ENCODE peak calls at places on chromosomes 5 and 9, in five cellular contexts. F is heart left ventricle, I is Peyer's patch, S is lower leg skin, L is transverse colon. X is an unnamed sample.

GRCh38 chr9:136225366-136225747 is 20.3 kb downstream of the QSOX2 start:
- DNase-seq in F (no peak), I (no peak), S (no peak), L (peak), X (no peak)

GRCh38 chr5:173625686-173626500 is 9.4 kb upstream of the BOD1 start:
- DNase-seq in F (peak), I (no peak), S (no peak), L (no peak), X (peak)

GRCh38 chr5:136613243-136613642 is 247.9 kb upstream of the TRPC7 start:
- DNase-seq in F (no peak), I (no peak), S (no peak), L (no peak), X (no peak)

GRCh38 chr9:18245911-18246310 is 228.0 kb upstream of the ADAMTSL1 start:
- DNase-seq in F (no peak), I (no peak), S (no peak), L (no peak), X (no peak)

GRCh38 chr5:16791036-16791705 is 144.9 kb downstream of the MYO10 start:
- DNase-seq in F (no peak), I (no peak), S (no peak), L (no peak), X (peak)

GRCh38 chr5:106311230-106311629 is 1359.5 kb downstream of the EFNA5 start:
- DNase-seq in F (no peak), I (no peak), S (no peak), L (no peak), X (no peak)

GRCh38 chr5:119327018-119327417 is 28.8 kb upstream of the TNFAIP8 start:
- DNase-seq in F (no peak), I (no peak), S (no peak), L (peak), X (peak)

GRCh38 chr9:70600479-70600878 is 186.0 kb upstream of the KLF9 start:
- DNase-seq in F (peak), I (no peak), S (peak), L (peak), X (no peak)

GRCh38 chr5:5330723-5331530 is 91.5 kb upstream of the ICE1 start:
- DNase-seq in F (no peak), I (no peak), S (no peak), L (no peak), X (no peak)

GRCh38 chr5:175657593-175658271 is at the start of gene HRH2:
- DNase-seq in F (peak), I (no peak), S (peak), L (peak), X (no peak)

GRCh38 chr9:86246752-86247161 is 12.7 kb downstream of the C9orf153 start:
- DNase-seq in F (peak), I (no peak), S (no peak), L (no peak), X (peak)

GRCh38 chr5:148970228-148970627 is 92.6 kb downstream of the SH3TC2 start:
- DNase-seq in F (peak), I (no peak), S (peak), L (peak), X (no peak)

GRCh38 chr5:31365776-31366175 is 166.1 kb downstream of the DROSHA start:
- DNase-seq in F (no peak), I (no peak), S (no peak), L (no peak), X (no peak)

GRCh38 chr9:131503626-131504465 is 1.1 kb downstream of the POMT1 start:
- DNase-seq in F (no peak), I (no peak), S (no peak), L (peak), X (peak)

GRCh38 chr9:479951-480350 is 265.3 kb downstream of the DOCK8 start:
- DNase-seq in F (no peak), I (no peak), S (no peak), L (no peak), X (no peak)

GRCh38 chr9:87119328-87119881 is 172.1 kb upstream of the GAS1 start:
- DNase-seq in F (peak), I (no peak), S (no peak), L (peak), X (no peak)

GRCh38 chr5:43096916-43097315 is 23.8 kb upstream of the ZNF131 start:
- DNase-seq in F (no peak), I (no peak), S (no peak), L (no peak), X (no peak)

GRCh38 chr9:11064853-11065252 is 452.1 kb upstream of the PTPRD start:
- DNase-seq in F (no peak), I (no peak), S (no peak), L (no peak), X (no peak)

GRCh38 chr5:167284491-167284890 is 1007.0 kb upstream of the WWC1 start:
- DNase-seq in F (no peak), I (no peak), S (no peak), L (no peak), X (no peak)
- TF ChIP-seq POLR2A in F (no peak), I (no peak), S (no peak), L (no peak), X (no peak)

DNA sequence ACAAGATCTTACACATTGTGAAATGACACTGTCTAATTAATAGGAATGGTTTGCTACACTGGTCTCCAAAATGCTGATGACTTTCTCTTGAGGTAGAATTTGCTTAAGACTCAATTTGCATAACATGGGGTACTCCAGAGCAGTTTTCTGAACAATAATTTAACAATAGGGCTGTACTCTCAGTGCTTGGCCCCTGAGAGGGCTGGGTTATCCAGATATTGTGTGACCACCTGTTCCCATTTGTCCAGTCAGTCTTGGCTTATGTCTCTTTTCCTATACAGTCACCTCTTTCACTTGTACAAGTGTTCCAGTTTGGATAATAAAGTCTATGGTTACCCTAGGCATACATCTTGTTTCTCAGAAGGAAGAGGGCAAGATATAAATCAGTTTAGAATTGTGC is 17.9 kb downstream of the ZSWIM6 start:
- DNase-seq in F (no peak), I (no peak), S (no peak), L (no peak), X (no peak)
- TF ChIP-seq POLR2A in F (no peak), I (no peak), S (no peak), L (no peak), X (no peak)

DNA sequence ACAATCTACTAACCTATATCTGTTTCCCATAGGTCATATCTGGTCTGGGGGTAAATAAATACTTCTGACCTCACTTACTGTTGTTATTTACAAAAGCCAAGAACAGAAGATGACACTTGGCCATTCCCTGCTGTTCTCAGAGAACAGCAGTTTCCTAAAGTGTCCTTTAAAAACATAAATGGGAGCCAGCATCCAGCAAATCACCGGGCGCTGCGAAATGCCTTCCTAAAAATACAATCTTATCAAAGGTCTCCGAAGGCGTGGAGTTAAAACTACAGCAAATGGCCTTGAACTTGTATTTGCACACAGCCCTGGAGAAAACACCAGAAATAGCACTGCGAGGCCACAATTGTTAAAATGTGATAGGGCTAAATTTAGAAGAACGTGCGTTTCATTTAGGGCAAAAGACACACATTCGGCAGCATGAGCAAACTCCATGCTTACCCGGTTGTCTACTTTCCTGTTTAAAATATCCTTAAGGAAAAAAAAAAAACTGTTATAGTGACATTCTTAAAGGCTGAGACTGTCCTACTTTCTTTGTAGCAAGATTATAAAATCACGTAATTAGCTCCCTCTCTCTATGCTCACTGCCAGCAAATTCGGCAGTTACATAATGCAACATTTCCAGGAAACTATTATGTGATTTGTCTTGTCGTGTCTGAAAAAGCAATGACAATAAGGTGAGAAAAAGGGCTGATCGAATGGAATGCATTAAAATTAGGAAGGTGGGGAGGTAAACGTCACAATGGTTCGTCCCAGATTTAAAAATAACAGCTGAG is 1.5 kb downstream of the NFIL3 start:
- DNase-seq in F (peak), I (no peak), S (peak), L (peak), X (peak)
- TF ChIP-seq POLR2A in F (peak), I (no peak), S (no peak), L (no peak), X (no peak)

GRCh38 chr9:121121582-121122087 is 46.9 kb downstream of the CNTRL start:
- DNase-seq in F (peak), I (peak), S (peak), L (peak), X (peak)
- TF ChIP-seq POLR2A in F (peak), I (no peak), S (no peak), L (peak), X (peak)

DNA sequence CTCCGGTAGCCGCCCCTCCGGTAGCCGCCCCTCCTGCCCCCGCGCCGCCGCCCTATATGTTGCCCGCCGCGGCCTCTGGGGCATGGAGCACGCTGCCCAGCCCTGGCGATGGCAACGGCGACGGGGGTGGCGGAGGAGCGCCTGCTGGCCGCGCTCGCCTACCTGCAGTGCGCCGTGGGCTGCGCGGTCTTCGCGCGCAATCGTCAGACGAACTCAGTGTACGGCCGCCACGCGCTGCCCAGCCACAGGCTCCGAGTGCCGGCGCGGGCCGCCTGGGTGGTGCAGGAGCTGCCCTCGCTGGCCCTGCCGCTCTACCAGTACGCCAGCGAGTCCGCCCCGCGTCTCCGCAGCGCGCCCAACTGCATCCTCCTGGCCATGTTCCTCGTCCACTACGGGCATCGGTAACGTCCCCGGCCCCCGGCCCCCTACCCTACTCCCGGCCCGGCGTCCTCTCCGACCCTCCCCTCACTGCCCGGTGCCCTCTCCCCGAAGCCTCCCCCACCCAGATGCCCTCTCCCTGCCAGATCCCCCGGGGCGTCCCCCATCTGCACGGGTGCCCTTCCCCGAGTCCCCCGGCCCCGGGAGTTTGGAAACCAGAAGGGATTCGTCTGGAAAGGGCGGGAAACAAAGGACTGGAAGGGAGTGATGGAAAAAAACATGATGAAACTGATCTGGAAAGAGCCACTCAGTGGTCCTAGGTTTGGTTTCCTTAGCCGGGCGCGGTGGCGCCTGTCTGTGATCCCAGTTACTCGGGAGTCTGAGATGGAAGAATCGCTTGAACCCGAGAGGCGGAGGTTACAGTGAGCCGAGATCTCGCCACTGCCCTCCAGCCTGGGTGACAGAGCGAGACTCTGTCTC is 458 bp downstream of the SRD5A1 start:
- DNase-seq in F (no peak), I (peak), S (no peak), L (no peak), X (peak)
- TF ChIP-seq POLR2A in F (no peak), I (no peak), S (no peak), L (no peak), X (no peak)

GRCh38 chr5:177462021-177462670 is 11.3 kb downstream of the DBN1 start:
- DNase-seq in F (peak), I (no peak), S (no peak), L (no peak), X (no peak)
- TF ChIP-seq POLR2A in F (no peak), I (no peak), S (no peak), L (no peak), X (no peak)

DNA sequence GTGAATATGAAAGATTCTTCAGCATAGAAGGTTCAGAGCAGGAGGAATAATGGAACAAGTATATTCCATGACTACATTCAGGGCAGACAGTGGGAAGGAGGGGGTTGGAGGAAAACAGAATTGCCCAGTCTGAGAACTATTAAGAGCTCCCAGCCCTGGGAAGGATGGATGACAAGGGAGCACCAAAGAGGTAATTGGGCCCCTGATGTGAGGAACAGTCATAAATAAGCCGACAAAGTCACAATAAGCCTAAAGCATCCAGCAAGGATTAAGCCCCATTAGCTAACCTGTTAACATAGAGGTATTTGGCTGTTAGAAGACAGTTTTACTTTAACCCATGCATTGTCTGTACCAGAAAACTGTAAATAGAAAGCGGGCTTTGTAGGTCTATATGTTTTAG is 348.7 kb upstream of the SEMA6A start:
- DNase-seq in F (no peak), I (no peak), S (no peak), L (no peak), X (no peak)
- TF ChIP-seq POLR2A in F (no peak), I (no peak), S (no peak), L (no peak), X (no peak)